ENCODE peak calls at places on chromosomes 16 and 17, in nine cellular contexts. One of them, this sample, is unnamed.
A peak's percentile ranks its signal among the peaks of the same experiment; 100 is the strongest.

GRCh38 chr17:54172654-54173316 is 350.1 kb downstream of the KIF2B start:
- DNase-seq in GM23248: peak; percentile 29
- DNase-seq in neural progenitor cell: peak; percentile 40
- DNase-seq in LoVo: peak; percentile 1
- DNase-seq in stimulated activated CD8-positive, alpha-beta memory T cell treated with anti-CD3 and anti-CD28 coated beads, Interleukin-12 subunit alpha, Interleukin-12 subunit beta, amount 100 ng/mL, for 4 hours: no peak
- DNase-seq in activated naive CD4-positive, alpha-beta T cell: no peak
- DNase-seq in astrocyte of the spinal cord: peak; percentile 3
- DNase-seq in pons: peak; percentile 28
- DNase-seq in cardiac septum: no peak
- DNase-seq in this sample: peak; percentile 55

GRCh38 chr17:78921437-78921971 is 3.7 kb downstream of the TIMP2 start:
- DNase-seq in stimulated activated CD8-positive, alpha-beta memory T cell treated with anti-CD3 and anti-CD28 coated beads, Interleukin-12 subunit alpha, Interleukin-12 subunit beta, amount 100 ng/mL, for 4 hours: no peak
- DNase-seq in LoVo: no peak
- DNase-seq in neural progenitor cell: no peak
- DNase-seq in astrocyte of the spinal cord: no peak
- DNase-seq in cardiac septum: no peak
- DNase-seq in pons: peak; percentile 82
- DNase-seq in GM23248: peak; percentile 62
- DNase-seq in activated naive CD4-positive, alpha-beta T cell: no peak
- DNase-seq in this sample: peak; percentile 83

GRCh38 chr16:69922200-69922599 is 28.9 kb upstream of the CLEC18A start:
- DNase-seq in GM23248: no peak
- DNase-seq in pons: no peak
- DNase-seq in neural progenitor cell: no peak
- DNase-seq in cardiac septum: peak; percentile 22
- DNase-seq in stimulated activated CD8-positive, alpha-beta memory T cell treated with anti-CD3 and anti-CD28 coated beads, Interleukin-12 subunit alpha, Interleukin-12 subunit beta, amount 100 ng/mL, for 4 hours: no peak
- DNase-seq in astrocyte of the spinal cord: no peak
- DNase-seq in LoVo: no peak
- DNase-seq in activated naive CD4-positive, alpha-beta T cell: no peak
- DNase-seq in this sample: no peak

GRCh38 chr17:57350266-57350665 is 93.9 kb downstream of the MSI2 start:
- DNase-seq in stimulated activated CD8-positive, alpha-beta memory T cell treated with anti-CD3 and anti-CD28 coated beads, Interleukin-12 subunit alpha, Interleukin-12 subunit beta, amount 100 ng/mL, for 4 hours: no peak
- DNase-seq in GM23248: no peak
- DNase-seq in pons: no peak
- DNase-seq in neural progenitor cell: no peak
- DNase-seq in astrocyte of the spinal cord: no peak
- DNase-seq in activated naive CD4-positive, alpha-beta T cell: no peak
- DNase-seq in LoVo: no peak
- DNase-seq in cardiac septum: no peak
- DNase-seq in this sample: peak; percentile 32

GRCh38 chr17:59387351-59388069 is 56.1 kb downstream of the YPEL2 start:
- DNase-seq in astrocyte of the spinal cord: no peak
- DNase-seq in GM23248: peak; percentile 24
- DNase-seq in stimulated activated CD8-positive, alpha-beta memory T cell treated with anti-CD3 and anti-CD28 coated beads, Interleukin-12 subunit alpha, Interleukin-12 subunit beta, amount 100 ng/mL, for 4 hours: no peak
- DNase-seq in neural progenitor cell: no peak
- DNase-seq in pons: peak; percentile 29
- DNase-seq in activated naive CD4-positive, alpha-beta T cell: no peak
- DNase-seq in cardiac septum: no peak
- DNase-seq in LoVo: no peak
- DNase-seq in this sample: no peak

GRCh38 chr17:52048503-52048902 is 110.0 kb downstream of the CA10 start:
- DNase-seq in LoVo: no peak
- DNase-seq in pons: no peak
- DNase-seq in stimulated activated CD8-positive, alpha-beta memory T cell treated with anti-CD3 and anti-CD28 coated beads, Interleukin-12 subunit alpha, Interleukin-12 subunit beta, amount 100 ng/mL, for 4 hours: no peak
- DNase-seq in activated naive CD4-positive, alpha-beta T cell: no peak
- DNase-seq in astrocyte of the spinal cord: no peak
- DNase-seq in neural progenitor cell: peak; percentile 11
- DNase-seq in GM23248: no peak
- DNase-seq in cardiac septum: no peak
- DNase-seq in this sample: no peak

GRCh38 chr16:19135896-19136438 is 22.2 kb downstream of the ITPRIPL2 start:
- DNase-seq in LoVo: peak; percentile 86
- DNase-seq in cardiac septum: peak; percentile 50
- DNase-seq in GM23248: peak; percentile 34
- DNase-seq in astrocyte of the spinal cord: peak; percentile 29
- DNase-seq in neural progenitor cell: no peak
- DNase-seq in pons: no peak
- DNase-seq in activated naive CD4-positive, alpha-beta T cell: no peak
- DNase-seq in stimulated activated CD8-positive, alpha-beta memory T cell treated with anti-CD3 and anti-CD28 coated beads, Interleukin-12 subunit alpha, Interleukin-12 subunit beta, amount 100 ng/mL, for 4 hours: no peak
- DNase-seq in this sample: no peak

GRCh38 chr16:11422381-11423314 is 77.4 kb downstream of the RMI2 start:
- DNase-seq in LoVo: no peak
- DNase-seq in pons: no peak
- DNase-seq in GM23248: no peak
- DNase-seq in neural progenitor cell: no peak
- DNase-seq in activated naive CD4-positive, alpha-beta T cell: no peak
- DNase-seq in astrocyte of the spinal cord: no peak
- DNase-seq in stimulated activated CD8-positive, alpha-beta memory T cell treated with anti-CD3 and anti-CD28 coated beads, Interleukin-12 subunit alpha, Interleukin-12 subunit beta, amount 100 ng/mL, for 4 hours: no peak
- DNase-seq in cardiac septum: no peak
- DNase-seq in this sample: no peak

GRCh38 chr16:11256657-11257130 is 690 bp upstream of the SOCS1 start:
- DNase-seq in GM23248: peak; percentile 79
- DNase-seq in activated naive CD4-positive, alpha-beta T cell: no peak
- DNase-seq in astrocyte of the spinal cord: peak; percentile 60
- DNase-seq in LoVo: peak; percentile 66
- DNase-seq in stimulated activated CD8-positive, alpha-beta memory T cell treated with anti-CD3 and anti-CD28 coated beads, Interleukin-12 subunit alpha, Interleukin-12 subunit beta, amount 100 ng/mL, for 4 hours: no peak
- DNase-seq in neural progenitor cell: peak; percentile 71
- DNase-seq in pons: peak; percentile 28
- DNase-seq in cardiac septum: peak; percentile 83
- DNase-seq in this sample: no peak

GRCh38 chr17:6639651-6640535 is 618 bp downstream of the KIAA0753 start:
- DNase-seq in cardiac septum: no peak
- DNase-seq in pons: no peak
- DNase-seq in astrocyte of the spinal cord: peak; percentile 9
- DNase-seq in activated naive CD4-positive, alpha-beta T cell: no peak
- DNase-seq in stimulated activated CD8-positive, alpha-beta memory T cell treated with anti-CD3 and anti-CD28 coated beads, Interleukin-12 subunit alpha, Interleukin-12 subunit beta, amount 100 ng/mL, for 4 hours: no peak
- DNase-seq in neural progenitor cell: peak; percentile 72
- DNase-seq in LoVo: peak; percentile 37
- DNase-seq in GM23248: peak; percentile 80
- DNase-seq in this sample: no peak

GRCh38 chr16:79644977-79645667 is 44.6 kb upstream of the MAF start:
- DNase-seq in LoVo: peak; percentile 12
- DNase-seq in neural progenitor cell: no peak
- DNase-seq in pons: no peak
- DNase-seq in activated naive CD4-positive, alpha-beta T cell: no peak
- DNase-seq in GM23248: no peak
- DNase-seq in cardiac septum: no peak
- DNase-seq in stimulated activated CD8-positive, alpha-beta memory T cell treated with anti-CD3 and anti-CD28 coated beads, Interleukin-12 subunit alpha, Interleukin-12 subunit beta, amount 100 ng/mL, for 4 hours: no peak
- DNase-seq in astrocyte of the spinal cord: no peak
- DNase-seq in this sample: no peak

GRCh38 chr16:8848939-8849391 is 19.8 kb downstream of the CARHSP1 start:
- DNase-seq in stimulated activated CD8-positive, alpha-beta memory T cell treated with anti-CD3 and anti-CD28 coated beads, Interleukin-12 subunit alpha, Interleukin-12 subunit beta, amount 100 ng/mL, for 4 hours: no peak
- DNase-seq in pons: no peak
- DNase-seq in cardiac septum: peak; percentile 27
- DNase-seq in LoVo: no peak
- DNase-seq in activated naive CD4-positive, alpha-beta T cell: no peak
- DNase-seq in neural progenitor cell: no peak
- DNase-seq in GM23248: peak; percentile 94
- DNase-seq in astrocyte of the spinal cord: peak; percentile 65
- DNase-seq in this sample: no peak

GRCh38 chr16:17476414-17477259 is 5.9 kb upstream of the XYLT1 start:
- DNase-seq in stimulated activated CD8-positive, alpha-beta memory T cell treated with anti-CD3 and anti-CD28 coated beads, Interleukin-12 subunit alpha, Interleukin-12 subunit beta, amount 100 ng/mL, for 4 hours: no peak
- DNase-seq in neural progenitor cell: peak; percentile 87
- DNase-seq in pons: no peak
- DNase-seq in LoVo: peak; percentile 72
- DNase-seq in GM23248: peak; percentile 85
- DNase-seq in astrocyte of the spinal cord: peak; percentile 71
- DNase-seq in cardiac septum: no peak
- DNase-seq in activated naive CD4-positive, alpha-beta T cell: no peak
- DNase-seq in this sample: peak; percentile 67

GRCh38 chr17:82012482-82013295 is 10.0 kb downstream of the CENPX start:
- DNase-seq in stimulated activated CD8-positive, alpha-beta memory T cell treated with anti-CD3 and anti-CD28 coated beads, Interleukin-12 subunit alpha, Interleukin-12 subunit beta, amount 100 ng/mL, for 4 hours: no peak
- DNase-seq in activated naive CD4-positive, alpha-beta T cell: no peak
- DNase-seq in neural progenitor cell: no peak
- DNase-seq in cardiac septum: no peak
- DNase-seq in LoVo: no peak
- DNase-seq in pons: no peak
- DNase-seq in GM23248: no peak
- DNase-seq in astrocyte of the spinal cord: no peak
- DNase-seq in this sample: no peak

GRCh38 chr16:82456683-82457082 is 170.1 kb upstream of the CDH13 start:
- DNase-seq in pons: peak; percentile 69
- DNase-seq in GM23248: peak; percentile 78
- DNase-seq in neural progenitor cell: peak; percentile 84
- DNase-seq in astrocyte of the spinal cord: peak; percentile 41
- DNase-seq in activated naive CD4-positive, alpha-beta T cell: no peak
- DNase-seq in LoVo: peak; percentile 70
- DNase-seq in cardiac septum: no peak
- DNase-seq in stimulated activated CD8-positive, alpha-beta memory T cell treated with anti-CD3 and anti-CD28 coated beads, Interleukin-12 subunit alpha, Interleukin-12 subunit beta, amount 100 ng/mL, for 4 hours: no peak
- DNase-seq in this sample: peak; percentile 77

GRCh38 chr16:5615868-5616642 is 518.5 kb upstream of the EEF2KMT start:
- DNase-seq in pons: peak; percentile 65
- DNase-seq in cardiac septum: no peak
- DNase-seq in astrocyte of the spinal cord: peak; percentile 17
- DNase-seq in activated naive CD4-positive, alpha-beta T cell: no peak
- DNase-seq in LoVo: peak; percentile 43
- DNase-seq in GM23248: peak; percentile 55
- DNase-seq in neural progenitor cell: peak; percentile 92
- DNase-seq in stimulated activated CD8-positive, alpha-beta memory T cell treated with anti-CD3 and anti-CD28 coated beads, Interleukin-12 subunit alpha, Interleukin-12 subunit beta, amount 100 ng/mL, for 4 hours: no peak
- DNase-seq in this sample: peak; percentile 83

GRCh38 chr17:62681939-62682381 is 54.5 kb downstream of the MRC2 start:
- DNase-seq in neural progenitor cell: no peak
- DNase-seq in astrocyte of the spinal cord: no peak
- DNase-seq in cardiac septum: no peak
- DNase-seq in LoVo: no peak
- DNase-seq in stimulated activated CD8-positive, alpha-beta memory T cell treated with anti-CD3 and anti-CD28 coated beads, Interleukin-12 subunit alpha, Interleukin-12 subunit beta, amount 100 ng/mL, for 4 hours: no peak
- DNase-seq in activated naive CD4-positive, alpha-beta T cell: no peak
- DNase-seq in pons: peak; percentile 45
- DNase-seq in GM23248: no peak
- DNase-seq in this sample: peak; percentile 71

GRCh38 chr16:3580686-3581085 is 3.5 kb upstream of the NLRC3 start:
- DNase-seq in pons: no peak
- DNase-seq in neural progenitor cell: peak; percentile 27
- DNase-seq in stimulated activated CD8-positive, alpha-beta memory T cell treated with anti-CD3 and anti-CD28 coated beads, Interleukin-12 subunit alpha, Interleukin-12 subunit beta, amount 100 ng/mL, for 4 hours: no peak
- DNase-seq in LoVo: no peak
- DNase-seq in GM23248: peak; percentile 34
- DNase-seq in activated naive CD4-positive, alpha-beta T cell: no peak
- DNase-seq in cardiac septum: no peak
- DNase-seq in astrocyte of the spinal cord: peak; percentile 32
- DNase-seq in this sample: no peak

GRCh38 chr17:30101686-30102390 is 14.8 kb upstream of the NSRP1 start:
- DNase-seq in neural progenitor cell: no peak
- DNase-seq in stimulated activated CD8-positive, alpha-beta memory T cell treated with anti-CD3 and anti-CD28 coated beads, Interleukin-12 subunit alpha, Interleukin-12 subunit beta, amount 100 ng/mL, for 4 hours: no peak
- DNase-seq in pons: no peak
- DNase-seq in astrocyte of the spinal cord: no peak
- DNase-seq in LoVo: no peak
- DNase-seq in activated naive CD4-positive, alpha-beta T cell: no peak
- DNase-seq in cardiac septum: no peak
- DNase-seq in GM23248: no peak
- DNase-seq in this sample: no peak

GRCh38 chr16:88759245-88759975 is 25.6 kb downstream of the PIEZO1 start:
- DNase-seq in GM23248: no peak
- DNase-seq in pons: no peak
- DNase-seq in LoVo: no peak
- DNase-seq in activated naive CD4-positive, alpha-beta T cell: no peak
- DNase-seq in cardiac septum: no peak
- DNase-seq in neural progenitor cell: peak; percentile 79
- DNase-seq in stimulated activated CD8-positive, alpha-beta memory T cell treated with anti-CD3 and anti-CD28 coated beads, Interleukin-12 subunit alpha, Interleukin-12 subunit beta, amount 100 ng/mL, for 4 hours: no peak
- DNase-seq in astrocyte of the spinal cord: peak; percentile 39
- DNase-seq in this sample: no peak

GRCh38 chr16:88624977-88625576 is 13.3 kb upstream of the IL17C start:
- DNase-seq in astrocyte of the spinal cord: no peak
- DNase-seq in stimulated activated CD8-positive, alpha-beta memory T cell treated with anti-CD3 and anti-CD28 coated beads, Interleukin-12 subunit alpha, Interleukin-12 subunit beta, amount 100 ng/mL, for 4 hours: no peak
- DNase-seq in pons: no peak
- DNase-seq in activated naive CD4-positive, alpha-beta T cell: no peak
- DNase-seq in cardiac septum: no peak
- DNase-seq in GM23248: no peak
- DNase-seq in LoVo: no peak
- DNase-seq in neural progenitor cell: no peak
- DNase-seq in this sample: no peak

GRCh38 chr17:36598951-36599401 is 2.4 kb upstream of the MRM1 start:
- DNase-seq in LoVo: no peak
- DNase-seq in cardiac septum: peak; percentile 56
- DNase-seq in pons: no peak
- DNase-seq in neural progenitor cell: no peak
- DNase-seq in GM23248: no peak
- DNase-seq in activated naive CD4-positive, alpha-beta T cell: no peak
- DNase-seq in stimulated activated CD8-positive, alpha-beta memory T cell treated with anti-CD3 and anti-CD28 coated beads, Interleukin-12 subunit alpha, Interleukin-12 subunit beta, amount 100 ng/mL, for 4 hours: no peak
- DNase-seq in astrocyte of the spinal cord: no peak
- DNase-seq in this sample: no peak

GRCh38 chr17:71438631-71439146 is 682.1 kb upstream of the SOX9 start:
- DNase-seq in stimulated activated CD8-positive, alpha-beta memory T cell treated with anti-CD3 and anti-CD28 coated beads, Interleukin-12 subunit alpha, Interleukin-12 subunit beta, amount 100 ng/mL, for 4 hours: no peak
- DNase-seq in cardiac septum: no peak
- DNase-seq in pons: peak; percentile 1
- DNase-seq in LoVo: peak; percentile 83
- DNase-seq in neural progenitor cell: no peak
- DNase-seq in GM23248: peak; percentile 94
- DNase-seq in activated naive CD4-positive, alpha-beta T cell: no peak
- DNase-seq in astrocyte of the spinal cord: peak; percentile 96
- DNase-seq in this sample: peak; percentile 5

GRCh38 chr16:14405611-14406537 is 224.2 kb downstream of the PARN start:
- DNase-seq in stimulated activated CD8-positive, alpha-beta memory T cell treated with anti-CD3 and anti-CD28 coated beads, Interleukin-12 subunit alpha, Interleukin-12 subunit beta, amount 100 ng/mL, for 4 hours: no peak
- DNase-seq in LoVo: no peak
- DNase-seq in pons: no peak
- DNase-seq in activated naive CD4-positive, alpha-beta T cell: no peak
- DNase-seq in GM23248: peak; percentile 61
- DNase-seq in cardiac septum: no peak
- DNase-seq in astrocyte of the spinal cord: no peak
- DNase-seq in neural progenitor cell: peak; percentile 53
- DNase-seq in this sample: no peak

GRCh38 chr17:81960130-81960958 is 643 bp downstream of the NOTUM start:
- DNase-seq in pons: no peak
- DNase-seq in neural progenitor cell: peak; percentile 51
- DNase-seq in LoVo: no peak
- DNase-seq in astrocyte of the spinal cord: no peak
- DNase-seq in activated naive CD4-positive, alpha-beta T cell: no peak
- DNase-seq in cardiac septum: no peak
- DNase-seq in stimulated activated CD8-positive, alpha-beta memory T cell treated with anti-CD3 and anti-CD28 coated beads, Interleukin-12 subunit alpha, Interleukin-12 subunit beta, amount 100 ng/mL, for 4 hours: no peak
- DNase-seq in GM23248: no peak
- DNase-seq in this sample: no peak

GRCh38 chr16:51107742-51108141 is 43.3 kb downstream of the SALL1 start:
- DNase-seq in neural progenitor cell: no peak
- DNase-seq in cardiac septum: no peak
- DNase-seq in stimulated activated CD8-positive, alpha-beta memory T cell treated with anti-CD3 and anti-CD28 coated beads, Interleukin-12 subunit alpha, Interleukin-12 subunit beta, amount 100 ng/mL, for 4 hours: no peak
- DNase-seq in astrocyte of the spinal cord: no peak
- DNase-seq in pons: no peak
- DNase-seq in GM23248: no peak
- DNase-seq in LoVo: no peak
- DNase-seq in activated naive CD4-positive, alpha-beta T cell: no peak
- DNase-seq in this sample: no peak

GRCh38 chr16:11401161-11402050 is 56.1 kb downstream of the RMI2 start:
- DNase-seq in neural progenitor cell: no peak
- DNase-seq in LoVo: no peak
- DNase-seq in pons: no peak
- DNase-seq in cardiac septum: peak; percentile 77
- DNase-seq in activated naive CD4-positive, alpha-beta T cell: no peak
- DNase-seq in GM23248: peak; percentile 22
- DNase-seq in stimulated activated CD8-positive, alpha-beta memory T cell treated with anti-CD3 and anti-CD28 coated beads, Interleukin-12 subunit alpha, Interleukin-12 subunit beta, amount 100 ng/mL, for 4 hours: no peak
- DNase-seq in astrocyte of the spinal cord: no peak
- DNase-seq in this sample: no peak

This sample was measured in Ammon's horn.